ENCODE peak calls at places on chromosomes 6 and 20, in four cellular contexts. One of them, this sample, is unnamed.

GRCh38 chr6:166433096-166433495 is 50.4 kb upstream of the MPC1 start:
- DNase-seq in HCT116: no peak
- DNase-seq in HepG2: no peak
- DNase-seq in K562: no peak
- DNase-seq in this sample: no peak

GRCh38 chr6:6661191-6661590 is 72.7 kb downstream of the LY86 start:
- DNase-seq in HCT116: no peak
- DNase-seq in HepG2: no peak
- DNase-seq in K562: no peak
- DNase-seq in this sample: no peak

GRCh38 chr6:136228811-136229210 is 21.3 kb downstream of the MTFR2 start:
- DNase-seq in HCT116: no peak
- DNase-seq in HepG2: no peak
- DNase-seq in K562: no peak
- DNase-seq in this sample: no peak

GRCh38 chr6:51398064-51398740 is 579.5 kb downstream of the TFAP2B start:
- DNase-seq in HCT116: no peak
- DNase-seq in HepG2: no peak
- DNase-seq in K562: no peak
- DNase-seq in this sample: peak; percentile 18

GRCh38 chr6:163735076-163735475 is 320.6 kb downstream of the QKI start:
- DNase-seq in HCT116: no peak
- DNase-seq in HepG2: no peak
- DNase-seq in K562: no peak
- DNase-seq in this sample: no peak

GRCh38 chr6:165701005-165701404 is 38.0 kb upstream of the PDE10A start:
- DNase-seq in HCT116: no peak
- DNase-seq in HepG2: no peak
- DNase-seq in K562: no peak
- DNase-seq in this sample: no peak

GRCh38 chr6:92756912-92757311 is 662.4 kb downstream of the EPHA7 start:
- DNase-seq in HCT116: no peak
- DNase-seq in HepG2: no peak
- DNase-seq in K562: no peak
- DNase-seq in this sample: no peak

GRCh38 chr6:11889574-11889973 is 111.0 kb upstream of the ADTRP start:
- DNase-seq in HCT116: no peak
- DNase-seq in HepG2: no peak
- DNase-seq in K562: no peak
- DNase-seq in this sample: no peak

GRCh38 chr6:63636516-63636968 is 940 bp downstream of the PHF3 start:
- DNase-seq in HCT116: peak; percentile 13
- DNase-seq in HepG2: peak; percentile 59
- DNase-seq in K562: peak; percentile 40
- DNase-seq in this sample: no peak

GRCh38 chr6:26016326-26017275 is 54.0 kb downstream of the TRIM38 start:
- DNase-seq in HCT116: no peak
- DNase-seq in HepG2: no peak
- DNase-seq in K562: no peak
- DNase-seq in this sample: no peak

GRCh38 chr6:44286285-44286565 is 16.0 kb downstream of the TMEM151B start:
- DNase-seq in HCT116: no peak
- DNase-seq in HepG2: no peak
- DNase-seq in K562: no peak
- DNase-seq in this sample: no peak

GRCh38 chr6:63140114-63140513 is 71.2 kb upstream of the FKBP1C start:
- DNase-seq in HCT116: no peak
- DNase-seq in HepG2: no peak
- DNase-seq in K562: no peak
- DNase-seq in this sample: no peak

GRCh38 chr6:80641591-80641990 is 535.1 kb downstream of the BCKDHB start:
- DNase-seq in HCT116: no peak
- DNase-seq in HepG2: no peak
- DNase-seq in K562: no peak
- DNase-seq in this sample: no peak

GRCh38 chr6:104787305-104787704 is 72.4 kb downstream of the HACE1 start:
- DNase-seq in HCT116: no peak
- DNase-seq in HepG2: no peak
- DNase-seq in K562: no peak
- DNase-seq in this sample: no peak

GRCh38 chr6:163123098-163123497 is 291.4 kb upstream of the QKI start:
- DNase-seq in HCT116: no peak
- DNase-seq in HepG2: no peak
- DNase-seq in K562: no peak
- DNase-seq in this sample: no peak

GRCh38 chr6:54689620-54690019 is 157.0 kb upstream of the FAM83B start:
- DNase-seq in HCT116: no peak
- DNase-seq in HepG2: no peak
- DNase-seq in K562: no peak
- DNase-seq in this sample: no peak

GRCh38 chr6:73252703-73253102 is 10.3 kb downstream of the KHDC1 start:
- DNase-seq in HCT116: no peak
- DNase-seq in HepG2: no peak
- DNase-seq in K562: no peak
- DNase-seq in this sample: no peak

GRCh38 chr6:140174509-140174908 is 800.1 kb upstream of the CITED2 start:
- DNase-seq in HCT116: peak; percentile 8
- DNase-seq in HepG2: no peak
- DNase-seq in K562: no peak
- DNase-seq in this sample: peak; percentile 17

GRCh38 chr20:324177-325042 is 942 bp upstream of the SOX12 start:
- DNase-seq in HCT116: peak; percentile 89
- DNase-seq in HepG2: peak; percentile 89
- DNase-seq in K562: peak; percentile 78
- DNase-seq in this sample: peak; percentile 76

GRCh38 chr20:61799394-61799923 is 266.2 kb downstream of the TAF4 start:
- DNase-seq in HCT116: no peak
- DNase-seq in HepG2: no peak
- DNase-seq in K562: no peak
- DNase-seq in this sample: no peak

GRCh38 chr20:38123021-38123587 is 42.0 kb downstream of the TGM2 start:
- DNase-seq in HCT116: no peak
- DNase-seq in HepG2: peak; percentile 78
- DNase-seq in K562: peak; percentile 53
- DNase-seq in this sample: no peak

GRCh38 chr6:36599791-36600209 is 5.6 kb downstream of the SRSF3 start:
- DNase-seq in HCT116: no peak
- DNase-seq in HepG2: no peak
- DNase-seq in K562: peak; percentile 70
- DNase-seq in this sample: no peak

GRCh38 chr6:116404706-116405105 is 34.0 kb downstream of the DSE start:
- DNase-seq in HCT116: no peak
- DNase-seq in HepG2: no peak
- DNase-seq in K562: no peak
- DNase-seq in this sample: no peak

GRCh38 chr20:59051666-59052065 is 9.1 kb upstream of the PRELID3B start:
- DNase-seq in HCT116: no peak
- DNase-seq in HepG2: no peak
- DNase-seq in K562: no peak
- DNase-seq in this sample: no peak

GRCh38 chr6:42404494-42404893 is 47.2 kb downstream of the TRERF1 start:
- DNase-seq in HCT116: peak; percentile 82
- DNase-seq in HepG2: no peak
- DNase-seq in K562: peak; percentile 79
- DNase-seq in this sample: no peak

GRCh38 chr20:63967330-63968135 is 2.2 kb downstream of the ZNF512B start:
- DNase-seq in HCT116: no peak
- DNase-seq in HepG2: no peak
- DNase-seq in K562: no peak
- DNase-seq in this sample: no peak

GRCh38 chr20:14997791-14998190 is 660.4 kb upstream of the FLRT3 start:
- DNase-seq in HCT116: no peak
- DNase-seq in HepG2: no peak
- DNase-seq in K562: no peak
- DNase-seq in this sample: no peak

GRCh38 chr6:42147138-42147562 is 4.7 kb upstream of the C6orf132 start:
- DNase-seq in HCT116: no peak
- DNase-seq in HepG2: no peak
- DNase-seq in K562: no peak
- DNase-seq in this sample: no peak

GRCh38 chr20:59495894-59496510 is 108.3 kb upstream of the PHACTR3 start:
- DNase-seq in HCT116: peak; percentile 36
- DNase-seq in HepG2: peak; percentile 64
- DNase-seq in K562: peak; percentile 71
- DNase-seq in this sample: no peak

GRCh38 chr6:43884660-43885022 is 114.6 kb downstream of the VEGFA start:
- DNase-seq in HCT116: no peak
- DNase-seq in HepG2: no peak
- DNase-seq in K562: no peak
- DNase-seq in this sample: no peak

GRCh38 chr6:113909224-113909856 is 52.2 kb downstream of the MARCKS start:
- DNase-seq in HCT116: peak; percentile 36
- DNase-seq in HepG2: peak; percentile 45
- DNase-seq in K562: peak; percentile 49
- DNase-seq in this sample: peak; percentile 39

DNA sequence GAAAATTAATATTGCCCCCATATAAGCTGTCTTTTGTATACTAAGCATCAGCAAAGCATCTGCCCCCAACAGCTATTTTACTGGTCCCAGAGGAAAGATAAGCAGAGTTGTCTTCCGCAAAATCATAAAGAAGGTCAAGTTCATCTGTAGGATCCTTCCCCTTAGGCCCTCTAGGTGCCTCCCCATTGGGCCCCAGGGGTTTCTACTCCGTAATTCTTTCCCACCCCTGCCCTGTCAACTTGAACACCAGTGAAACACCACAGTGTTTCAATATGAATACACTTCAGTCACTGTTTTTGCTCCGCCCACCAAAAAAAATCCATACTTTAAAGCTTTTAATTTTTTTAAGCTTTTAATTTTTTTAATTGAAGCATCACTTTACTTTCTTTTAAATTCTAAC is 159.2 kb downstream of the ATXN1 start:
- DNase-seq in HCT116: no peak
- DNase-seq in HepG2: no peak
- DNase-seq in K562: no peak
- DNase-seq in this sample: no peak
- TF ChIP-seq TCF7L2 in HCT116: no peak
- TF ChIP-seq TCF7L2 in HepG2: no peak
- TF ChIP-seq TCF7L2 in K562: no peak
- TF ChIP-seq TCF7L2 in this sample: no peak

GRCh38 chr6:138161118-138161433 is 663 bp upstream of the ARFGEF3 start:
- DNase-seq in HCT116: no peak
- DNase-seq in HepG2: no peak
- DNase-seq in K562: no peak
- DNase-seq in this sample: no peak

GRCh38 chr6:138162104-138162946 is 586 bp downstream of the ARFGEF3 start:
- DNase-seq in HCT116: no peak
- DNase-seq in HepG2: no peak
- DNase-seq in K562: no peak
- DNase-seq in this sample: no peak

GRCh38 chr6:138160329-138161117 is 1.2 kb upstream of the ARFGEF3 start:
- DNase-seq in HCT116: no peak
- DNase-seq in HepG2: no peak
- DNase-seq in K562: no peak
- DNase-seq in this sample: no peak

GRCh38 chr6:138162947-138163569 is 1.3 kb downstream of the ARFGEF3 start:
- DNase-seq in HCT116: no peak
- DNase-seq in HepG2: no peak
- DNase-seq in K562: no peak
- DNase-seq in this sample: no peak

GRCh38 chr6:138161434-138162103 is at the start of gene ARFGEF3:
- DNase-seq in HCT116: no peak
- DNase-seq in HepG2: peak; percentile 25
- DNase-seq in K562: peak; percentile 60
- DNase-seq in this sample: no peak
- TF ChIP-seq POLR2AphosphoS5 in HCT116: peak; percentile 59
- TF ChIP-seq POLR2AphosphoS5 in HepG2: no peak
- TF ChIP-seq POLR2AphosphoS5 in K562: no peak
- TF ChIP-seq POLR2AphosphoS5 in this sample: no peak

GRCh38 chr6:129583864-129584263 is 126.1 kb downstream of the ARHGAP18 start:
- DNase-seq in HCT116: no peak
- DNase-seq in HepG2: no peak
- DNase-seq in K562: no peak
- DNase-seq in this sample: no peak
- TF ChIP-seq TCF7L2 in HCT116: no peak
- TF ChIP-seq TCF7L2 in HepG2: no peak
- TF ChIP-seq TCF7L2 in K562: no peak
- TF ChIP-seq TCF7L2 in this sample: no peak

GRCh38 chr20:49418832-49419231 is 63.6 kb downstream of the KCNB1 start:
- DNase-seq in HCT116: no peak
- DNase-seq in HepG2: no peak
- DNase-seq in K562: no peak
- DNase-seq in this sample: no peak

GRCh38 chr20:49419785-49420184 is 62.7 kb downstream of the KCNB1 start:
- DNase-seq in HCT116: no peak
- DNase-seq in HepG2: no peak
- DNase-seq in K562: no peak
- DNase-seq in this sample: no peak

GRCh38 chr20:49420292-49420691 is 62.2 kb downstream of the KCNB1 start:
- DNase-seq in HCT116: no peak
- DNase-seq in HepG2: no peak
- DNase-seq in K562: no peak
- DNase-seq in this sample: no peak

GRCh38 chr20:49422176-49422575 is 60.3 kb downstream of the KCNB1 start:
- DNase-seq in HCT116: no peak
- DNase-seq in HepG2: no peak
- DNase-seq in K562: no peak
- DNase-seq in this sample: no peak

GRCh38 chr20:49420811-49421295 is 61.6 kb downstream of the KCNB1 start:
- DNase-seq in HCT116: no peak
- DNase-seq in HepG2: no peak
- DNase-seq in K562: no peak
- DNase-seq in this sample: no peak
- TF ChIP-seq POLR2AphosphoS5 in HCT116: no peak
- TF ChIP-seq POLR2AphosphoS5 in HepG2: no peak
- TF ChIP-seq POLR2AphosphoS5 in K562: no peak
- TF ChIP-seq POLR2AphosphoS5 in this sample: no peak

GRCh38 chr20:25219365-25219764 is 23.9 kb downstream of the ENTPD6 start:
- DNase-seq in HCT116: no peak
- DNase-seq in HepG2: no peak
- DNase-seq in K562: no peak
- DNase-seq in this sample: no peak
- TF ChIP-seq TCF7L2 in HCT116: no peak
- TF ChIP-seq TCF7L2 in HepG2: no peak
- TF ChIP-seq TCF7L2 in K562: no peak
- TF ChIP-seq TCF7L2 in this sample: no peak